ENCODE peak calls at places on chromosomes 7 and 10, in six cellular contexts. V, K, R, E, W and D are unnamed samples. For H3K36me3, the result is how much of the 10 kb centered on the place peaks cover.

GRCh38 chr10:125823663-125824251 is 411 bp downstream of the BCCIP start:
- DNase-seq in V (no peak), K (no peak), R (no peak), E (no peak), W (peak), D (no peak)

GRCh38 chr7:94998951-94999350 is 91.6 kb downstream of the PPP1R9A start:
- DNase-seq in V (no peak), K (no peak), R (no peak), E (no peak), W (no peak), D (no peak)

GRCh38 chr7:135361788-135362187 is 128.2 kb downstream of the STRA8 start:
- DNase-seq in V (no peak), K (no peak), R (no peak), E (no peak), W (no peak), D (no peak)

GRCh38 chr10:106711313-106711906 is 453.1 kb downstream of the SORCS1 start:
- DNase-seq in V (no peak), K (no peak), R (no peak), E (peak), W (peak), D (peak)

GRCh38 chr10:86334515-86335085 is 32.0 kb downstream of the GRID1 start:
- DNase-seq in V (no peak), K (no peak), R (no peak), E (no peak), W (peak), D (peak)

GRCh38 chr7:55545496-55545895 is 26.8 kb downstream of the VOPP1 start:
- DNase-seq in V (no peak), K (no peak), R (no peak), E (no peak), W (no peak), D (peak)

GRCh38 chr7:94431203-94431602 is 36.5 kb downstream of the COL1A2 start:
- DNase-seq in V (no peak), K (no peak), R (no peak), E (no peak), W (no peak), D (no peak)

GRCh38 chr7:23431596-23432284 is 38.6 kb downstream of the IGF2BP3 start:
- DNase-seq in V (no peak), K (no peak), R (no peak), E (no peak), W (no peak), D (no peak)

GRCh38 chr10:74677951-74678350 is 148.4 kb upstream of the KAT6B start:
- DNase-seq in V (no peak), K (no peak), R (no peak), E (no peak), W (no peak), D (no peak)

GRCh38 chr7:133550811-133551210 is 297.9 kb downstream of the EXOC4 start:
- DNase-seq in V (no peak), K (no peak), R (no peak), E (no peak), W (no peak), D (no peak)

GRCh38 chr10:86957471-86958108 is at the start of gene MMRN2:
- DNase-seq in V (no peak), K (no peak), R (no peak), E (no peak), W (no peak), D (no peak)

DNA sequence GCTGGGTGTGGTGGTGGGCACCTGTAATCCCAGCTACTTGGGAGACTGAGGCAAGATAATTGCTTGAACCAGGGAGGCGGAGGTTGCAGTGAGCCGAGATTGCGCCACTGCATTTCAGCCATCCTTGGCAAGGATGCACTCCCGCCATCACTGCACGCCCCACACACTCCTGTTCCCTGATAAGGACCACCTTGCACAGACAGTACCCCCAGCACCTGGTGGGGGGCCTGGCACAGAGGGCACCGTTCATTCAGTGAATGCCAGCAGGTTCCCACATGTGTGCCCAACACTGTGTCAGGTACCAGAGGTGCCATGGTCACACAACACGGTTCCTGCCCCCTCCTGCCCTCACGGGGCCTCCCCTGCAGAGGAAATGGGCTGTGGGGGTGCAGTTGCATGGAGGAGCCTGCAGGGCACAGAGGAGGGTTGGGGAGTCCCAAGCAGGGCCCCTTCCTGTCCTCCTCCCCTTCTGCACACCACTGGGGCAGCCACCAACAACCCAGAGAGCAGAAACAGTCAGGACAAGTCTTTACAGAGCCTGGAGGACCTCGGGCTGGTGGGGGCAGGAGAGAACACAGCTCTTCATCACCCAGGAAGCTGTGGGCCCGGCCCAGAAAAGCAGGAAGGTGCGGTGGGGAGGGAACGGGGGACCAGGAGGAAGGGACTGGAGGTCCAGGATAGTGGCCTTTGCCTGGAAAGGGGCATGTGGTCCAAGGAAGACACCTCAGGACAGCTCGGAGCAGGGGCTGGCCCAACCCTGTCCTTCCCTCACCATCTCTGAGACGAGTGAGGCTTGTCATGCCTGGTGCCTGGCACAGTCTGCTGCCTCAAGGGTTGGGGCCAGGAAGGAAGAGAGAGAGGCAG is 7.1 kb downstream of the CRYGN start:
- DNase-seq in V (peak), K (no peak), R (no peak), E (no peak), W (no peak), D (peak)
- TF ChIP-seq CTCF in V (no peak), K (no peak), R (peak), E (no peak), W (no peak), D (peak)

DNA sequence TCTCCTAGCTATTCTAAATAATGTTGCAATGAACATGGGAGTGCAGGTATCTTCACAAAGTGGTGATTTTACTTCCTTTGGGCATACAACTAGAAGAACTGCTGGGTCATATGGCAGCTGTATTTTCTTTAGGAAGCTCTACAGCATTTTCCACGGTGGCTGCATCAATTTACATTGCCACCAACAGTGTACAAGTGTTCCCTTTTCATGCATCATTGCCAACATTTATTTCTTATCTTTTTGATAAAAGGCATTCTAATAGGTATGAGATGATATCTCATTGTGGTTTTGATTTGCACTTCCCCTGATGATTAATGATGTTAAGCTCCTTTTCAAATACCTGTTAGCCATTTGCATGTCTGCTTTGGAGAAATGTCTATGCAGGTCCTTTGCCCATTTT is 52.6 kb downstream of the NT5C2 start:
- DNase-seq in V (no peak), K (no peak), R (no peak), E (no peak), W (no peak), D (no peak)
- H3K36me3 ChIP-seq in V (under half), K (under half), R (under half), E (under half), W (under half), D (under half)

DNA sequence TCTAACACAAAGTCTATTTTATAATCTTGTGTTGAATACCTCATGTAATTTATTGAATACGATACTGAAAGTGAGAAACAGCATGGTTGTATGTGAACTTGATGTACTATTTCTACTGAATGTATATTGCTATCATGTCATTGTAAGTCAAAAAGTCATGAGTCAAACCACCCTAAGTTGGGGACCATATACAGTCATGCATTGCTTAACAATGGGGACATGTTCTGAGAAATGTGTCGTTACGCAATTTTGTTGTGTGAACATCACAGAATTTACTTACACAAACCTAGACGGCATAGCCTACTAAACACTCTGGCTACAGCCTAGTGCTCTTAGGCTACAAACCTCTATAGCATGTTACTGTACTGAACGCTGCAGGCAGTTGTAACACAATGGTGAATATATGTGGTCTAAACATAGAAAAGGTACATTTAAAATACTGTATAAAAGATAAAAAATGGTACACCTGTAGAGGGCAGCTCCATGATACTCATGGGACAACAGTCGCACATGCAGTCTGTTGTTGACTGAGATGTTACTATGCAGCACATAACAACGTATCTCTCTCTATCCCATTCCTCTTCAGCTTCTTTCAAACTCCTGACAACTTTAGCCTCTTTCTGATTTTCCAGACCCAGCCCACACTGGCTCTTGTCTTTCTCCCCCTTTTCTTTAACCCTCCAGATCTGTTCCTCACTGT is 90.0 kb downstream of the SNX10 start:
- DNase-seq in V (no peak), K (no peak), R (no peak), E (no peak), W (no peak), D (no peak)
- TF ChIP-seq CTCF in V (no peak), K (no peak), R (no peak), E (no peak), W (no peak), D (no peak)

GRCh38 chr7:92611735-92612134 is 21.5 kb upstream of the FAM133B start:
- DNase-seq in V (no peak), K (no peak), R (no peak), E (no peak), W (no peak), D (no peak)
- H3K36me3 ChIP-seq in V (under half), K (under half), R (under half), E (under half), W (under half), D (under half)

GRCh38 chr10:34723746-34724145 is 91.3 kb downstream of the PARD3 start:
- DNase-seq in V (no peak), K (no peak), R (no peak), E (no peak), W (peak), D (peak)
- TF ChIP-seq CTCF in V (peak), K (peak), R (peak), E (peak), W (peak), D (peak)

GRCh38 chr10:131975003-131975402 is 6.7 kb downstream of the BNIP3 start:
- DNase-seq in V (no peak), K (no peak), R (no peak), E (no peak), W (no peak), D (no peak)
- H3K36me3 ChIP-seq in V (under half), K (under half), R (under half), E (under half), W (under half), D (under half)

GRCh38 chr7:149599636-149600206 is 102.1 kb upstream of the ZNF746 start:
- DNase-seq in V (no peak), K (no peak), R (no peak), E (no peak), W (no peak), D (no peak)

GRCh38 chr7:149604521-149604920 is 106.9 kb upstream of the ZNF746 start:
- DNase-seq in V (no peak), K (no peak), R (no peak), E (no peak), W (no peak), D (no peak)

GRCh38 chr7:149595078-149595477 is 97.5 kb upstream of the ZNF746 start:
- DNase-seq in V (no peak), K (no peak), R (no peak), E (no peak), W (no peak), D (no peak)

GRCh38 chr7:149595541-149595940 is 97.9 kb upstream of the ZNF746 start:
- DNase-seq in V (no peak), K (no peak), R (no peak), E (no peak), W (no peak), D (no peak)

GRCh38 chr7:149598721-149599308 is 101.2 kb upstream of the ZNF746 start:
- DNase-seq in V (no peak), K (no peak), R (no peak), E (no peak), W (peak), D (peak)
- TF ChIP-seq CTCF in V (no peak), K (no peak), R (peak), E (no peak), W (peak), D (peak)